ENCODE peak calls at places on chromosome 21, in eight cellular contexts. U, Q, V, Y, B, R, J and I are unnamed samples.

GRCh38 chr21:46637952-46638746 is 2.7 kb downstream of the PRMT2 start:
- DNase-seq in Q (no peak), Y (peak; percentile 58), B (no peak), R (no peak), V (no peak), J (no peak), U (no peak), I (no peak)

GRCh38 chr21:42535602-42536171 is 22.0 kb downstream of the SLC37A1 start:
- DNase-seq in Q (no peak), V (no peak), B (no peak), Y (no peak), J (no peak), U (peak; percentile 64), R (no peak), I (no peak)

GRCh38 chr21:42845296-42845965 is 33.9 kb downstream of the WDR4 start:
- DNase-seq in V (no peak), J (no peak), Q (no peak), U (peak; percentile 11), Y (no peak), B (no peak), R (no peak), I (no peak)

GRCh38 chr21:18244721-18245486 is at the start of gene CHODL:
- DNase-seq in J (no peak), V (peak; percentile 1), Q (no peak), Y (no peak), R (no peak), U (no peak), B (peak; percentile 9), I (no peak)

GRCh38 chr21:45479691-45480675 is 62.3 kb downstream of the SLC19A1 start:
- DNase-seq in B (no peak), Q (no peak), U (no peak), V (no peak), J (no peak), Y (no peak), R (no peak), I (no peak)

GRCh38 chr21:37348664-37349063 is 17.9 kb upstream of the DYRK1A start:
- DNase-seq in B (no peak), U (peak; percentile 14), J (no peak), Y (no peak), R (peak; percentile 9), Q (no peak), V (no peak), I (no peak)

GRCh38 chr21:36209626-36210171 is 53.1 kb downstream of the DOP1B start:
- DNase-seq in J (peak; percentile 3), B (no peak), R (peak; percentile 34), V (peak; percentile 73), U (peak; percentile 62), Q (no peak), Y (peak; percentile 37), I (peak; percentile 40)

GRCh38 chr21:33383056-33383888 is 19.9 kb upstream of the IFNGR2 start:
- DNase-seq in B (no peak), Q (peak; percentile 26), U (no peak), R (no peak), Y (peak; percentile 45), V (peak; percentile 92), J (peak; percentile 43), I (no peak)

GRCh38 chr21:31862078-31862477 is 10.7 kb upstream of the HUNK start:
- DNase-seq in R (peak; percentile 86), Y (no peak), Q (no peak), V (no peak), U (peak; percentile 76), B (no peak), J (no peak), I (no peak)

GRCh38 chr21:31988492-31989285 is 115.9 kb downstream of the HUNK start:
- DNase-seq in Q (no peak), V (no peak), B (no peak), U (no peak), R (no peak), J (no peak), Y (no peak), I (no peak)

GRCh38 chr21:38804617-38805281 is 980 bp upstream of the ETS2 start:
- DNase-seq in V (peak; percentile 86), U (peak; percentile 57), B (peak; percentile 59), J (no peak), Y (peak; percentile 62), R (peak; percentile 47), Q (no peak), I (no peak)

GRCh38 chr21:25790122-25790951 is 55.6 kb downstream of the GABPA start:
- DNase-seq in J (no peak), U (no peak), Q (no peak), Y (peak; percentile 22), V (peak; percentile 39), B (no peak), R (peak; percentile 21), I (peak; percentile 12)

GRCh38 chr21:27586986-27587385 is 620.1 kb upstream of the ADAMTS5 start:
- DNase-seq in B (no peak), Y (no peak), R (no peak), Q (no peak), J (no peak), V (no peak), U (no peak), I (no peak)

GRCh38 chr21:46035809-46036695 is 54.5 kb downstream of the COL6A1 start:
- DNase-seq in B (no peak), Y (no peak), Q (no peak), J (no peak), U (no peak), V (no peak), R (no peak), I (no peak)

GRCh38 chr21:37974081-37974480 is 57.8 kb upstream of the KCNJ6 start:
- DNase-seq in Y (no peak), V (peak; percentile 29), B (no peak), R (no peak), J (no peak), U (no peak), Q (no peak), I (no peak)

GRCh38 chr21:31900121-31900895 is 27.5 kb downstream of the HUNK start:
- DNase-seq in Q (no peak), Y (no peak), B (no peak), V (no peak), R (no peak), U (no peak), J (no peak), I (peak; percentile 60)

GRCh38 chr21:34979383-34979782 is 69.7 kb downstream of the RUNX1 start:
- DNase-seq in U (no peak), Y (no peak), B (no peak), Q (no peak), J (no peak), V (no peak), R (no peak), I (no peak)

GRCh38 chr21:37463083-37463780 is 96.7 kb downstream of the DYRK1A start:
- DNase-seq in Y (peak; percentile 41), Q (no peak), J (no peak), R (peak; percentile 44), V (peak; percentile 71), B (no peak), U (peak; percentile 39), I (no peak)

GRCh38 chr21:17387030-17387617 is 125.7 kb upstream of the CXADR start:
- DNase-seq in V (peak; percentile 53), Q (peak; percentile 1), U (peak; percentile 80), Y (peak; percentile 41), R (peak; percentile 21), B (peak; percentile 59), J (no peak), I (peak; percentile 28)

GRCh38 chr21:17780539-17780938 is 38.6 kb downstream of the C21orf91 start:
- DNase-seq in Y (no peak), B (no peak), V (peak; percentile 6), R (no peak), U (no peak), J (no peak), Q (no peak), I (no peak)